ENCODE peak calls at places on chromosomes 12 and 14, in seven cellular contexts. V, B, C, O, I, Y and K are unnamed samples.

GRCh38 chr14:88695873-88696272 is 96.9 kb downstream of the EML5 start:
- DNase-seq in O (no peak), C (no peak), Y (no peak), V (no peak), B (no peak), I (peak), K (no peak)

GRCh38 chr12:49227701-49228100 is 37.2 kb upstream of the TUBA1C start:
- DNase-seq in C (no peak), B (no peak), V (no peak), Y (no peak), O (no peak), I (no peak), K (no peak)

GRCh38 chr14:64417042-64417770 is 29.1 kb downstream of the MTHFD1 start:
- DNase-seq in B (no peak), Y (no peak), I (peak), V (no peak), O (no peak), C (no peak), K (no peak)

GRCh38 chr14:60722163-60722835 is 1.9 kb downstream of the SIX4 start:
- DNase-seq in V (no peak), C (peak), B (no peak), I (peak), O (no peak), Y (peak), K (no peak)

GRCh38 chr12:57109207-57110160 is 1.7 kb downstream of the STAT6 start:
- DNase-seq in I (peak), V (no peak), Y (no peak), B (no peak), O (no peak), C (no peak), K (no peak)

GRCh38 chr12:29113101-29113500 is 36.0 kb upstream of the FAR2 start:
- DNase-seq in C (no peak), B (no peak), I (peak), Y (no peak), O (no peak), V (no peak), K (no peak)

GRCh38 chr12:107277850-107278249 is 184.5 kb upstream of the CRY1 start:
- DNase-seq in C (no peak), I (peak), O (no peak), Y (no peak), B (no peak), V (no peak), K (no peak)

GRCh38 chr12:79674629-79675028 is 16.1 kb downstream of the PAWR start:
- DNase-seq in V (no peak), O (no peak), Y (no peak), C (no peak), B (no peak), I (peak), K (no peak)

GRCh38 chr12:31326689-31327659 is 1.0 kb upstream of the SINHCAF start:
- DNase-seq in Y (no peak), B (no peak), O (no peak), I (peak), V (peak), C (no peak), K (no peak)

GRCh38 chr12:70379856-70380255 is 13.8 kb downstream of the KCNMB4 start:
- DNase-seq in V (no peak), I (no peak), C (no peak), O (no peak), B (no peak), Y (no peak), K (no peak)

GRCh38 chr14:105474478-105475268 is at the start of gene CRIP2:
- DNase-seq in C (peak), B (no peak), V (peak), O (peak), I (peak), Y (peak), K (no peak)

GRCh38 chr14:104094709-104095425 is 9.4 kb downstream of the ASPG start:
- DNase-seq in V (peak), O (peak), Y (peak), C (peak), B (peak), I (peak), K (peak)

GRCh38 chr12:48572326-48572725 is 2.5 kb upstream of the LALBA start:
- DNase-seq in Y (no peak), O (no peak), I (no peak), B (no peak), V (no peak), C (no peak), K (no peak)

GRCh38 chr12:128609861-128610260 is 213.9 kb downstream of the SLC15A4 start:
- DNase-seq in B (no peak), C (no peak), O (no peak), Y (no peak), V (no peak), I (no peak), K (no peak)

GRCh38 chr12:25252946-25253345 is 2.2 kb upstream of the KRAS start:
- DNase-seq in O (no peak), C (no peak), Y (no peak), V (no peak), I (no peak), B (no peak), K (no peak)

GRCh38 chr14:99915305-99916090 is 122.3 kb downstream of the EML1 start:
- DNase-seq in B (no peak), Y (no peak), C (no peak), O (no peak), V (no peak), I (no peak), K (no peak)

GRCh38 chr12:47397664-47398281 is 308.1 kb downstream of the RPAP3 start:
- DNase-seq in Y (peak), O (peak), V (no peak), C (no peak), I (peak), B (no peak), K (no peak)

DNA sequence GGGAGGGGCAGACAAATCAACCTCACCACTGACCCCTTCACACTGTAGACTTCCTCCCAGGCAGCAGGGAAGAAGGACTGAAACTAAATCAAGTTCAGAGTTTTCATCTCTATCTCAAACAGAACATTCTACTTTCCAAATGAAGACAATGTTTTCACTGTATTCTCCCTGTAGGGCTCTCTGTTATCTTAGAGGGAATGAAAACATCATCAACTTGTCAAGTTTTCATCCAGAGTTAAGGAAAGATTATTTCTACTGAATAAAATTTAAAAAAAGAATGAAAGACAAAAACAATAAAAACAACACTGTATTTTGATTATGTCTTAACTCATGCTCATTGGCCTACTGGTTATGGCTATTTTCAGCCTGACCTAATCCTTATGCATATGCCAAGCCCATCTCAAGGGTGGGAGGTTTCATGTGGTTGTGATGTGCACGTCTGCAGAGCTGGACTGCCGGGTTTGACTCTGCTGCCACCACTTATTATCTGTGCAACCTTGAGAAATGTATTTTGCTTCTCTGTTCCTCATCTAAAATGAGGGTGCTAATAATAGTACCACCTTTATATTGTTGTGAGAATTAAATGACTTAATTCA is 152.0 kb upstream of the AVPR1A start:
- DNase-seq in I (no peak), O (no peak), Y (no peak), B (no peak), C (no peak), V (no peak), K (no peak)
- H3K27ac ChIP-seq in I (no peak), O (no peak), Y (no peak), B (no peak), C (no peak), V (peak), K (no peak)

DNA sequence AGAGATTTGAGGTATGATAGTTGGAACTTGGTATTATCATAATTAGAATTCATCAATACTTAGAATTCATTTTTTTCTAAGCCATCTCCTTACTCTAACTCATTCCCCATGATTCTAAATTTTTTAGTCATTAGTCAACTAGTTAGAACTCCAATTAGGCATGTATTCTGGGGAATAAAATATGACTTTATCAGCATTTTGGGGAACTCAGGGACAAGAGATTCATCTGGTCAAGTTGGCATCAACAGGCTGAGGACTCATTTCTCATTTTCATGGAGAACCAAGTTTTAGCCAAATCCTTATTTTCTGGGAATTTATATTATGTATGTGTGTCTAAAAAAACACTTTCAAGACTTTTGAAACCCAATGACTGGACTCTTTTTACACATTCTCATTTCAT is 29.2 kb downstream of the DIP2B start:
- DNase-seq in V (no peak), B (no peak), I (peak), O (no peak), Y (no peak), C (no peak), K (no peak)
- H3K27ac ChIP-seq in V (no peak), B (no peak), I (peak), O (no peak), Y (peak), C (peak), K (no peak)

DNA sequence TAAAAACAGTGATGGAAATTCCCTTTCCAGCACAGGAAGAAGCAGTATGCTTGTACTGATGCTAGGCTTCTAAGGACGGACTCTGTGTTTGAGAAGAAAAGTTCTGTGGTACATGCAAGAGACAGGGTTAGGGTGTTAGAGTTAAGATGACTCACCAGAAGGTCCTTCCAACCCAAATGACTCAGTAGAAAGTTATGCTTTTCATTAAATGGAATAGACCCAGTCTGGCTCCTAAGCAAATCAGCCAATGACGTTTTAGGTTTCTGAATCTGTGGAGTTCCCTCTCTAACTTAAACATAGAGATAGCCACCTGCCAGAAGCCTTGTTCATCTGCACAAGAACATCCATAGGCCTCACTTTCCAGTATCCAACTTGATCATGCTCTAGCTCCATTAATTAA is 5.7 kb downstream of the PTHLH start:
- DNase-seq in B (no peak), C (no peak), I (peak), O (no peak), Y (peak), V (no peak), K (no peak)
- H3K27ac ChIP-seq in B (no peak), C (no peak), I (peak), O (no peak), Y (peak), V (no peak), K (no peak)

GRCh38 chr14:21093769-21094681 is 4.4 kb downstream of the ZNF219 start:
- DNase-seq in V (no peak), B (no peak), I (no peak), C (no peak), Y (no peak), O (no peak), K (no peak)

GRCh38 chr14:21090940-21091663 is 7.4 kb downstream of the ZNF219 start:
- DNase-seq in Y (no peak), C (no peak), V (peak), O (no peak), B (no peak), I (no peak), K (no peak)

GRCh38 chr14:21091784-21092146 is 6.7 kb downstream of the ZNF219 start:
- DNase-seq in I (no peak), O (no peak), V (peak), B (no peak), Y (no peak), C (no peak), K (no peak)

GRCh38 chr14:21092147-21093011 is 6.1 kb downstream of the ZNF219 start:
- DNase-seq in O (peak), B (no peak), I (peak), V (peak), C (peak), Y (peak), K (peak)

GRCh38 chr14:21093018-21093417 is 5.4 kb downstream of the ZNF219 start:
- DNase-seq in O (no peak), Y (no peak), C (no peak), B (no peak), V (peak), I (no peak), K (no peak)
- H3K27ac ChIP-seq in O (no peak), Y (no peak), C (no peak), B (peak), V (no peak), I (no peak), K (no peak)

DNA sequence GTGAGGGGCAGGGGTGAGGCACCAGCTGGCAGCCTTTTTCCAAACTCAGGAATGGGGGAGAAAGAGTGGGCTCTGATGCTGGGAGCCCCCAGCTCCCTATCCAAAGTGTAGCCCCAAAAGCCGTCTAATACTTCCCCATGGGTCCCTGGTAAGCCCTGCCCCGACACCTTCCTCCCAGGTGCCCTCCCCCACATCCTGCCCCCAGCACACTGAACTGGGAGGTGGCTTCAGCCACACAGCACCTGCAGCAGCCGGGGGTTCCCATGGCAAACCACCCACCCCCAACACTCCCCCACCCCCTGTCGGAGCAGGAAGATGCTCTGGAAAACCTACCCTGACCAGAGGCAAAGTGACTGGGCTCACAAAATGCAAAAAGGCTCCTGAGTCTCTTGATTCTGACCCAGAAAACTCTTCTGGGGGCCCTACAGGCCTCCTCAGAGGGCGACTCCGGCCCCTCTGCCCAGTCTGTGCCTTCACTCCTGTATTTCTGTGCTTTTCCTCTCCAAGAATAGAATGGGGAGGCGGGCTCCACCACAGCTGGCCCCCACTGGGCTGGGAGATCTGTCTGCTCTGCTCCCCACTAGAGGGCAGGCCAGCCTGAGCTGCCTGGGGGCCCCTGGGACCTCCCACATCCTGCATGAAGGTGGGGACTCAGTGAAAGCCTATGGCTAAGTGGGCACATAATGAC is 81.6 kb downstream of the ITPK1 start:
- DNase-seq in O (no peak), Y (no peak), V (no peak), C (no peak), B (no peak), I (no peak), K (peak)
- H3K27ac ChIP-seq in O (no peak), Y (peak), V (no peak), C (no peak), B (no peak), I (no peak), K (peak)

DNA sequence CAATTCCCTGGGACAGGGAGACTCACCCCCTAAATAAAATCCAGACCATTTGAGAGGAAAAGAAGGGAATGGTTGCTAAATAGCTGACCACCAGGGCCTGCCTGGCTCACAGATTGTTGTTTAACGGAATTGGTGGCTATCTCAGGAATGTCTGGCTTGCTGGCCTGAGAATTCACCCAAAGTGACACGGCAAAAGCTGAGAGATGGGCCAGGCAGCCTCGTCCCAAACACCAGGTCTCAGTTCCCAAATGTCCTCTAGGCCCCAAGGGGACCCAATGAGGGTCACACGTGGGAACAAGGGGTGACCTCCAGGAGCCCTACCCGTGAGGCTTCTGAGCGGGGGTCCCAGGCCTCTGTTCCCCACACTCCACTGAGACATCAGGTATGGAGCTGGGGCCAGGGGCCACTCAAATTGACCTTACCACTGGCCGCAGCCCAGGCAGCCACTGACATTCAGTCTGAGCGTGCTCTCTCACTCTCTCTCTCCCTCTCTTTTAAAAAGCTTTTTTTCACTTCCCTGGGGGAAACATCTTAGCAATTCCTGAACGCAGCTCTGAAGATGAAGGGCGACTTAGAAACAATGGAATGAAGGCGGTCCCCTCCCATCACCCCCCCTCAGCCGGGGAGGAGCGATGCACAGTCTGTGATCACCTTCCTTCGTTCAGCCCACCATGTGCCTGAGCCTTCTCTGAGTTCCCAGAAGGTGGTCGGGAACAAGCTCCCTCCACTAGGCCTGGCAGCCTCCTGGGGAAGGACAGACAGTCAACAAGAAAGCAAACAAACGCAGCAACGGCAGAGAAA is 131.2 kb downstream of the SCARB1 start:
- DNase-seq in Y (no peak), B (no peak), I (no peak), O (no peak), V (no peak), C (no peak), K (no peak)
- H3K27ac ChIP-seq in Y (peak), B (peak), I (no peak), O (no peak), V (no peak), C (peak), K (no peak)

DNA sequence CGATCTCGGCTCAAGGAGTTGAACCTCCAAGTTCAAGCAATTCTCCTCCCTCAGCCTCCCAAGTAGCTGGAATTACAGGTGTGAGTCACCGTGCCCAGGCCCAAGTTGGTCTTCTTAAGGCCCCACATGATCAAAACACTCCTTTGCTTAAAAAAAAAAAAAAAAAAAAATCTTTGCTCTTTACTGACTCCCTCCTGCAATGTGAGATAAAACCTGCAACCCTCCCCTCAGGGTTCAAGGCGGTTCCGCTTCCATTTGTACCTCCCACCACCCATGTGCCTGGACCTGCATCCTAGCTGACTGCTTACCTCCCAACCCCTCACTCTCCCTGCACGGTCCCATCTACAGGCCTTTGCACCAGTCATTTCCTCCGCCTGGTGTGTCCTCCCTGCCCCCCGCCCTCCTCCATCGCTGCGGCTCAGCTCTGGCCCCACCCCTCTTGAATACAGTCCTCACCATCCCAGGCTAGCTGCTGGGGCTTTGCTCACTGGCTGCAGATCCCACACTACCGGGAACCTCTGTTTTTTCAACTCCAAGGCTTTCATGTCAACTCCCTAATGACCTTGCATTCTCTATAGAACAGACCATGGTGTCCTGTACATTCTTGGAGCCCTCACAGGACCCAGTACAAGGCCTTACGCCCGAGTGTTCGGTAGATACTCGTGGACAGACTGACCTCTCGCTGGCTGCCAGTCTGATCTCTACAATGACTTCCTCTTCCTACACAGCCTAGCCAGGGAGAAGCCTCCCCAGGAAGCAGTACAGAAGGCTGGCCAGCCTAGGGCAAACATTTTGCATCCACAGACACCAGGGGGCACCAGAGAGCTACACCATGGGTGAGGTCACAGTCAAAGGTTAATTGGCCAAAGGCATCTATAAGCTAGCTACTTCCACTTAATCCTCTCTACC is 14.2 kb upstream of the PNMA1 start:
- DNase-seq in C (peak), Y (peak), I (peak), B (peak), V (peak), O (peak), K (peak)
- H3K27ac ChIP-seq in C (peak), Y (peak), I (no peak), B (no peak), V (peak), O (no peak), K (peak)

GRCh38 chr12:81759215-81759991 is at the start of gene PPFIA2:
- DNase-seq in V (peak), C (peak), B (peak), O (no peak), I (peak), Y (peak), K (peak)
- H3K27ac ChIP-seq in V (no peak), C (no peak), B (no peak), O (no peak), I (no peak), Y (no peak), K (peak)